ENCODE peak calls at places on chromosomes 4 and X, in four cellular contexts. One of them, this sample, is unnamed.
A peak's percentile ranks its signal among the peaks of the same experiment; 100 is the strongest.

GRCh38 chrX:387729-388128 is 1.0 kb upstream of the PPP2R3B start:
- DNase-seq in IMR-90: no peak
- DNase-seq in mesenchymal stem cell: no peak
- DNase-seq in neuronal stem cell: no peak
- DNase-seq in this sample: no peak

GRCh38 chr4:82372502-82372873 is 1.3 kb downstream of the HNRNPD start:
- DNase-seq in IMR-90: peak; percentile 22
- DNase-seq in mesenchymal stem cell: peak; percentile 45
- DNase-seq in neuronal stem cell: no peak
- DNase-seq in this sample: no peak

GRCh38 chrX:129540725-129541184 is 696 bp downstream of the OCRL start:
- DNase-seq in IMR-90: no peak
- DNase-seq in mesenchymal stem cell: no peak
- DNase-seq in neuronal stem cell: no peak
- DNase-seq in this sample: no peak

GRCh38 chrX:1577845-1578244 is 13.6 kb upstream of the AKAP17A start:
- DNase-seq in IMR-90: no peak
- DNase-seq in mesenchymal stem cell: no peak
- DNase-seq in neuronal stem cell: no peak
- DNase-seq in this sample: no peak

GRCh38 chrX:107154787-107155620 is 36.4 kb upstream of the RBM41 start:
- DNase-seq in IMR-90: peak; percentile 9
- DNase-seq in mesenchymal stem cell: peak; percentile 38
- DNase-seq in neuronal stem cell: no peak
- DNase-seq in this sample: no peak

GRCh38 chrX:153492153-153492454 is 2.7 kb upstream of the BGN start:
- DNase-seq in IMR-90: no peak
- DNase-seq in mesenchymal stem cell: no peak
- DNase-seq in neuronal stem cell: no peak
- DNase-seq in this sample: no peak

GRCh38 chr4:25442863-25443307 is 65.8 kb downstream of the ANAPC4 start:
- DNase-seq in IMR-90: no peak
- DNase-seq in mesenchymal stem cell: no peak
- DNase-seq in neuronal stem cell: no peak
- DNase-seq in this sample: no peak

GRCh38 chrX:67612231-67612630 is 68.4 kb downstream of the AR start:
- DNase-seq in IMR-90: peak; percentile 32
- DNase-seq in mesenchymal stem cell: peak; percentile 49
- DNase-seq in neuronal stem cell: no peak
- DNase-seq in this sample: no peak

GRCh38 chr4:56637791-56638190 is 43.3 kb downstream of the HOPX start:
- DNase-seq in IMR-90: no peak
- DNase-seq in mesenchymal stem cell: no peak
- DNase-seq in neuronal stem cell: no peak
- DNase-seq in this sample: no peak

GRCh38 chr4:120085705-120086104 is 19.1 kb upstream of the MAD2L1 start:
- DNase-seq in IMR-90: peak; percentile 86
- DNase-seq in mesenchymal stem cell: peak; percentile 65
- DNase-seq in neuronal stem cell: no peak
- DNase-seq in this sample: no peak

GRCh38 chrX:47217121-47217851 is 1.2 kb upstream of the CDK16 start:
- DNase-seq in IMR-90: peak; percentile 62
- DNase-seq in mesenchymal stem cell: peak; percentile 87
- DNase-seq in neuronal stem cell: no peak
- DNase-seq in this sample: peak; percentile 99

GRCh38 chr4:60133414-60133813 is 1066.7 kb upstream of the ADGRL3 start:
- DNase-seq in IMR-90: peak; percentile 36
- DNase-seq in mesenchymal stem cell: peak; percentile 23
- DNase-seq in neuronal stem cell: no peak
- DNase-seq in this sample: no peak

GRCh38 chr4:116395408-116395807 is 690.0 kb downstream of the TRAM1L1 start:
- DNase-seq in IMR-90: no peak
- DNase-seq in mesenchymal stem cell: no peak
- DNase-seq in neuronal stem cell: no peak
- DNase-seq in this sample: no peak

GRCh38 chrX:19602866-19603620 is 87.7 kb upstream of the MAP3K15 start:
- DNase-seq in IMR-90: peak; percentile 82
- DNase-seq in mesenchymal stem cell: peak; percentile 67
- DNase-seq in neuronal stem cell: no peak
- DNase-seq in this sample: peak; percentile 81

GRCh38 chrX:107025538-107025937 is 25.5 kb upstream of the MORC4 start:
- DNase-seq in IMR-90: peak; percentile 24
- DNase-seq in mesenchymal stem cell: peak; percentile 33
- DNase-seq in neuronal stem cell: peak; percentile 12
- DNase-seq in this sample: no peak

GRCh38 chrX:150366951-150367545 is 3.9 kb downstream of the MAMLD1 start:
- DNase-seq in IMR-90: peak; percentile 79
- DNase-seq in mesenchymal stem cell: peak; percentile 86
- DNase-seq in neuronal stem cell: no peak
- DNase-seq in this sample: peak; percentile 23

GRCh38 chr4:153649572-153649991 is 34.5 kb upstream of the TLR2 start:
- DNase-seq in IMR-90: peak; percentile 42
- DNase-seq in mesenchymal stem cell: peak; percentile 32
- DNase-seq in neuronal stem cell: no peak
- DNase-seq in this sample: no peak

GRCh38 chr4:146417822-146418221 is 103.9 kb downstream of the SLC10A7 start:
- DNase-seq in IMR-90: no peak
- DNase-seq in mesenchymal stem cell: no peak
- DNase-seq in neuronal stem cell: no peak
- DNase-seq in this sample: no peak

GRCh38 chr4:39062499-39062898 is 467 bp downstream of the KLHL5 start:
- DNase-seq in IMR-90: no peak
- DNase-seq in mesenchymal stem cell: peak; percentile 37
- DNase-seq in neuronal stem cell: no peak
- DNase-seq in this sample: no peak

GRCh38 chr4:52051615-52052474 is 741 bp downstream of the SPATA18 start:
- DNase-seq in IMR-90: peak; percentile 89
- DNase-seq in mesenchymal stem cell: peak; percentile 95
- DNase-seq in neuronal stem cell: peak; percentile 76
- DNase-seq in this sample: peak; percentile 62

GRCh38 chr4:25951390-25951952 is 37.5 kb downstream of the SMIM20 start:
- DNase-seq in IMR-90: no peak
- DNase-seq in mesenchymal stem cell: no peak
- DNase-seq in neuronal stem cell: no peak
- DNase-seq in this sample: no peak

GRCh38 chrX:15151267-15152196 is 118.4 kb downstream of the ASB9 start:
- DNase-seq in IMR-90: no peak
- DNase-seq in mesenchymal stem cell: no peak
- DNase-seq in neuronal stem cell: no peak
- DNase-seq in this sample: no peak

GRCh38 chr4:119835511-119835910 is 206.9 kb upstream of the PDE5A start:
- DNase-seq in IMR-90: peak; percentile 47
- DNase-seq in mesenchymal stem cell: peak; percentile 86
- DNase-seq in neuronal stem cell: no peak
- DNase-seq in this sample: no peak

GRCh38 chr4:147465461-147465860 is 15.4 kb upstream of the EDNRA start:
- DNase-seq in IMR-90: no peak
- DNase-seq in mesenchymal stem cell: no peak
- DNase-seq in neuronal stem cell: no peak
- DNase-seq in this sample: no peak

GRCh38 chr4:158560284-158560683 is 38.6 kb downstream of the RXFP1 start:
- DNase-seq in IMR-90: no peak
- DNase-seq in mesenchymal stem cell: no peak
- DNase-seq in neuronal stem cell: no peak
- DNase-seq in this sample: no peak

GRCh38 chr4:122476745-122477144 is 20.2 kb upstream of the IL2 start:
- DNase-seq in IMR-90: no peak
- DNase-seq in mesenchymal stem cell: no peak
- DNase-seq in neuronal stem cell: no peak
- DNase-seq in this sample: no peak

GRCh38 chrX:44244008-44244407 is 99.5 kb downstream of the EFHC2 start:
- DNase-seq in IMR-90: peak; percentile 29
- DNase-seq in mesenchymal stem cell: peak; percentile 36
- DNase-seq in neuronal stem cell: peak; percentile 6
- DNase-seq in this sample: peak; percentile 7

GRCh38 chrX:40729923-40730584 is 5.3 kb downstream of the MED14 start:
- DNase-seq in IMR-90: no peak
- DNase-seq in mesenchymal stem cell: no peak
- DNase-seq in neuronal stem cell: no peak
- DNase-seq in this sample: no peak

GRCh38 chr4:2812600-2812932 is 19.7 kb downstream of the SH3BP2 start:
- DNase-seq in IMR-90: no peak
- DNase-seq in mesenchymal stem cell: no peak
- DNase-seq in neuronal stem cell: no peak
- DNase-seq in this sample: no peak
- H3K14ac ChIP-seq in IMR-90: peak overlapping the region; percentile 72
- H3K14ac ChIP-seq in mesenchymal stem cell: no peak overlapping the region
- H3K14ac ChIP-seq in neuronal stem cell: no peak overlapping the region
- H3K14ac ChIP-seq in this sample: no peak overlapping the region

GRCh38 chr4:83708500-83709175 is 172.7 kb downstream of the GPAT3 start:
- DNase-seq in IMR-90: no peak
- DNase-seq in mesenchymal stem cell: no peak
- DNase-seq in neuronal stem cell: peak; percentile 26
- DNase-seq in this sample: no peak
- H3K4me1 ChIP-seq in IMR-90: no peaks in the 10 kb centered on the region
- H3K4me1 ChIP-seq in mesenchymal stem cell: peaks cover 5% of the 10 kb centered on the region
- H3K4me1 ChIP-seq in neuronal stem cell: peaks cover 4% of the 10 kb centered on the region
- H3K4me1 ChIP-seq in this sample: no peaks in the 10 kb centered on the region

GRCh38 chr4:186285147-186285546 is 19.2 kb downstream of the F11 start:
- DNase-seq in IMR-90: no peak
- DNase-seq in mesenchymal stem cell: no peak
- DNase-seq in neuronal stem cell: no peak
- DNase-seq in this sample: no peak

GRCh38 chr4:186283311-186283710 is 17.3 kb downstream of the F11 start:
- DNase-seq in IMR-90: no peak
- DNase-seq in mesenchymal stem cell: no peak
- DNase-seq in neuronal stem cell: no peak
- DNase-seq in this sample: no peak
- H3K14ac ChIP-seq in IMR-90: no peak overlapping the region
- H3K14ac ChIP-seq in mesenchymal stem cell: no peak overlapping the region
- H3K14ac ChIP-seq in neuronal stem cell: no peak overlapping the region
- H3K14ac ChIP-seq in this sample: no peak overlapping the region

GRCh38 chr4:101283436-101283835 is 63.9 kb downstream of the PPP3CA start:
- DNase-seq in IMR-90: no peak
- DNase-seq in mesenchymal stem cell: no peak
- DNase-seq in neuronal stem cell: no peak
- DNase-seq in this sample: no peak

GRCh38 chr4:101282076-101282844 is 65.1 kb downstream of the PPP3CA start:
- DNase-seq in IMR-90: no peak
- DNase-seq in mesenchymal stem cell: no peak
- DNase-seq in neuronal stem cell: no peak
- DNase-seq in this sample: no peak

GRCh38 chr4:101277661-101278060 is 69.7 kb downstream of the PPP3CA start:
- DNase-seq in IMR-90: peak; percentile 81
- DNase-seq in mesenchymal stem cell: peak; percentile 80
- DNase-seq in neuronal stem cell: no peak
- DNase-seq in this sample: peak; percentile 24

GRCh38 chr4:101279377-101279871 is 67.9 kb downstream of the PPP3CA start:
- DNase-seq in IMR-90: peak; percentile 97
- DNase-seq in mesenchymal stem cell: peak; percentile 95
- DNase-seq in neuronal stem cell: no peak
- DNase-seq in this sample: no peak

DNA sequence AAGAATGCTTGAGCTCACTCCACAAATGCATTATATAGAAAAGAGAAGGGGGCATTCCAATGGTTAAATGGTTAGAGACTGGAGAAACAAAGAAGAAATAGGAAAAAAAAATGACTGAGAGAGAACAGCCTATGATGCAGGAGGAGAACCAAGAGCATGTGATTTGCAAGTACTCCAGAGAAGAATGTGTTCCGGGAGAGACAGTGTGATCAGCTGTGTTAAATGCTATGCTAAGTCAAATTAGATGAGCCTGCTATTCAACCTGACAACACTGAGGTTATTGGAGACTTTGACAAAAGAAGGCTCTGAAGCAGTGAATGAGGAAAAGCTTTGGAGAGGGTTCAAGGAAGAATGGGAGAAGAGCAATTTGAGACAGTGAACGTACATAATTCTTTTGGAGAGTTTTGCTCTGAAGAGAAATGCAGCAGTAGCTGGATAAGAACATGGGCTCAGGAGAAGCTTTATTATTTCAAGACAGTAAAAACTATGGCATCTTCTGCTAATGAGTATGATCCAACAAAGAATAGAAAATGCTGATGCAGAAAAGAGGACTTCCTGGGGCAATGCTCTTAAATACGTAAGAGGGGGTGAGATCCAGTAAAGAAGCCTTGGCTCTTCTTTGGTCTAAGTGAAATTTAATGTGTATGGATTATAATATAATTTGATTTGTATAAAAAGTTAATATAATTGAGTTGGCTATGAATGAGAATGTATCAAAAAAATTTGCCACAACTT is 66.3 kb downstream of the PPP3CA start:
- DNase-seq in IMR-90: no peak
- DNase-seq in mesenchymal stem cell: peak; percentile 36
- DNase-seq in neuronal stem cell: no peak
- DNase-seq in this sample: no peak
- H3K4me1 ChIP-seq in IMR-90: peaks cover 3% of the 10 kb centered on the region
- H3K4me1 ChIP-seq in mesenchymal stem cell: peaks cover 4% of the 10 kb centered on the region
- H3K4me1 ChIP-seq in neuronal stem cell: peaks cover 3% of the 10 kb centered on the region
- H3K4me1 ChIP-seq in this sample: no peaks in the 10 kb centered on the region

DNA sequence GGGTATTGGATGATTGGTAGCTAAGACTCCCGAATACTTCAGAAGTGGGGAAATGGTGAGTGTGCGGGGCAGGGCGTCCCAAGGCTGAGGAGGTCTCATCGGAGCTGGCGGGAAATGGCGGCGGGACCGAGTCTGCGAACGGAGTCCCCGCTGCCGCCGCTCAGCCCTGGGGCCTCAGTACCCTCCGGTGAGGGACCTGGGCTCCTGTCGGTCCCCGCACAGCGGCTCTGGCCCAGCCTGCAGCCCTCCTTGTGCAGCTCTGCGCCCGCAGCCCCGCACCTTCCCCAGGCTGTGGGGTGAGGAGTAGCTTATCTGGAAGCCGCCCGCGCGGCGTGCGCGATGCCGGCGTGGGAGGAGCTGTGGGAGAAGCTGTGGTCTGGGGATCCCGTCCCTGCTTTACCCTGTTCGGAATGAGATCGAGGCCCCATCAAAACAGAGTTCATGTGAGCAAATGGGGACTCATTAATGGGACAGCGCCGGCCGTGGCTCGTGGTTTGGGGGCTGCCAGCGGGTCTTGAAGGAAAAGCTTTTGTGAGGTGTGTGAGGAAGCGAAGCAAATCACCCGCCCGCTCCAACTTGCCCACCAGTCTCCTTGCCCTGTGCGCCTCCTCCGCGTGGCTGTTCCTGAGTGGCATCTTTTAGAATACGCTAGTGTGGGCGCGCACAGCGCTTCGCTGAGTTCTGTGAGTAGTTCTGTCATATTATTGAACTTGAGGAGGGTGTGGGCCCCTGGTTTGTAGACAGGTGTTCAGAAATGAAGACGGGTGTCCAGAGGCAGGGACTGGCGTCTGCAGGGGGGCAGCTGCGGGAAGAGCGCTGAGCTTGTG is 531 bp downstream of the ZNF141 start:
- DNase-seq in IMR-90: peak; percentile 36
- DNase-seq in mesenchymal stem cell: peak; percentile 72
- DNase-seq in neuronal stem cell: no peak
- DNase-seq in this sample: peak; percentile 40
- H3K14ac ChIP-seq in IMR-90: no peak overlapping the region
- H3K14ac ChIP-seq in mesenchymal stem cell: no peak overlapping the region
- H3K14ac ChIP-seq in neuronal stem cell: peak overlapping the region; percentile 73
- H3K14ac ChIP-seq in this sample: peak overlapping the region; percentile 8

DNA sequence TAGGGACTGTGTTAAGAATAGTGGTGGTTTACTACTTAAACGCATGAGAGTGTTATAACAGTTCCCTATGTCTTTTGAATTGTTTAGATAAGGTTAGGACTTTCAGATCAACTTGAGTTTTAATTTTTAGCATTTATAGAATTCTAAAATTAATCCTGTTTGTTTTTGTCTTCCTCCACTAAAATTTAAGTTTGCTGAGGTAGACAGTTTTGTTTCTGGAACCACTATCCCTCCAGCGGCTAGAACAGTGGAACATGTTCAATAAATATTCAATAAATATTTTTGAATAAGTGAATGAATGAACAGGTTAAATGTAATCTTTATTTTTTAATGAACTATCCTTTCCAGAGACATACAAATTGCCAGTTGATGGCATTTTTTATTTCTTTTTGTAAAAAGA is 58.4 kb downstream of the GAB1 start:
- DNase-seq in IMR-90: no peak
- DNase-seq in mesenchymal stem cell: no peak
- DNase-seq in neuronal stem cell: no peak
- DNase-seq in this sample: no peak
- H3K4me1 ChIP-seq in IMR-90: peaks cover 15% of the 10 kb centered on the region
- H3K4me1 ChIP-seq in mesenchymal stem cell: peaks cover 2% of the 10 kb centered on the region
- H3K4me1 ChIP-seq in neuronal stem cell: peaks cover 7% of the 10 kb centered on the region
- H3K4me1 ChIP-seq in this sample: no peaks in the 10 kb centered on the region

This sample was measured in trophoblast cell.